ENCODE peak calls at places on chromosomes 6 and 20, in five cellular contexts. One of them, this sample, is unnamed.

GRCh38 chr20:61127311-61128044 is 124.6 kb upstream of the CDH4 start:
- DNase-seq in GM12878: no peak
- DNase-seq in HepG2: no peak
- DNase-seq in SK-N-SH: no peak
- DNase-seq in K562: no peak
- DNase-seq in this sample: no peak

GRCh38 chr6:45650527-45651135 is 272.9 kb upstream of the SUPT3H start:
- DNase-seq in SK-N-SH: no peak
- DNase-seq in K562: no peak
- DNase-seq in HepG2: no peak
- DNase-seq in GM12878: no peak
- DNase-seq in this sample: no peak

GRCh38 chr20:49179368-49180277 is 8.5 kb downstream of the STAU1 start:
- DNase-seq in GM12878: no peak
- DNase-seq in HepG2: peak
- DNase-seq in SK-N-SH: no peak
- DNase-seq in K562: no peak
- DNase-seq in this sample: no peak

GRCh38 chr6:21586760-21587181 is 6.8 kb upstream of the SOX4 start:
- DNase-seq in SK-N-SH: no peak
- DNase-seq in K562: no peak
- DNase-seq in GM12878: no peak
- DNase-seq in HepG2: no peak
- DNase-seq in this sample: no peak

GRCh38 chr6:54886932-54887584 is 40.5 kb downstream of the FAM83B start:
- DNase-seq in HepG2: no peak
- DNase-seq in K562: no peak
- DNase-seq in SK-N-SH: no peak
- DNase-seq in GM12878: no peak
- DNase-seq in this sample: no peak

GRCh38 chr6:161137839-161138544 is 135.9 kb downstream of the AGPAT4 start:
- DNase-seq in GM12878: no peak
- DNase-seq in HepG2: no peak
- DNase-seq in SK-N-SH: no peak
- DNase-seq in K562: no peak
- DNase-seq in this sample: no peak

GRCh38 chr20:50425076-50425475 is 85.1 kb upstream of the PTPN1 start:
- DNase-seq in GM12878: no peak
- DNase-seq in HepG2: peak
- DNase-seq in K562: peak
- DNase-seq in SK-N-SH: peak
- DNase-seq in this sample: peak

GRCh38 chr6:15897063-15897934 is 231.6 kb upstream of the MYLIP start:
- DNase-seq in HepG2: no peak
- DNase-seq in GM12878: no peak
- DNase-seq in SK-N-SH: no peak
- DNase-seq in K562: peak
- DNase-seq in this sample: no peak

GRCh38 chr6:165439928-165440554 is 130.6 kb upstream of the C6orf118 start:
- DNase-seq in SK-N-SH: peak
- DNase-seq in HepG2: peak
- DNase-seq in GM12878: no peak
- DNase-seq in K562: no peak
- DNase-seq in this sample: peak

GRCh38 chr6:8481727-8482126 is 46.4 kb upstream of the SLC35B3 start:
- DNase-seq in K562: peak
- DNase-seq in GM12878: no peak
- DNase-seq in SK-N-SH: no peak
- DNase-seq in HepG2: no peak
- DNase-seq in this sample: peak

GRCh38 chr20:58670097-58670496 is 19.0 kb downstream of the STX16 start:
- DNase-seq in HepG2: no peak
- DNase-seq in SK-N-SH: no peak
- DNase-seq in GM12878: no peak
- DNase-seq in K562: no peak
- DNase-seq in this sample: no peak

GRCh38 chr6:55868910-55869479 is 6.4 kb downstream of the BMP5 start:
- DNase-seq in SK-N-SH: no peak
- DNase-seq in HepG2: no peak
- DNase-seq in GM12878: peak
- DNase-seq in K562: no peak
- DNase-seq in this sample: peak

GRCh38 chr6:1130692-1131091 is 181.2 kb upstream of the FOXQ1 start:
- DNase-seq in SK-N-SH: no peak
- DNase-seq in GM12878: no peak
- DNase-seq in HepG2: no peak
- DNase-seq in K562: no peak
- DNase-seq in this sample: no peak

GRCh38 chr6:1127597-1128288 is 184.2 kb upstream of the FOXQ1 start:
- DNase-seq in HepG2: no peak
- DNase-seq in K562: no peak
- DNase-seq in SK-N-SH: no peak
- DNase-seq in GM12878: no peak
- DNase-seq in this sample: no peak

GRCh38 chr6:1127129-1127528 is 184.8 kb upstream of the FOXQ1 start:
- DNase-seq in GM12878: no peak
- DNase-seq in HepG2: no peak
- DNase-seq in K562: no peak
- DNase-seq in SK-N-SH: no peak
- DNase-seq in this sample: no peak

GRCh38 chr6:1131285-1132079 is 180.4 kb upstream of the FOXQ1 start:
- DNase-seq in GM12878: no peak
- DNase-seq in SK-N-SH: no peak
- DNase-seq in HepG2: peak
- DNase-seq in K562: no peak
- DNase-seq in this sample: no peak

DNA sequence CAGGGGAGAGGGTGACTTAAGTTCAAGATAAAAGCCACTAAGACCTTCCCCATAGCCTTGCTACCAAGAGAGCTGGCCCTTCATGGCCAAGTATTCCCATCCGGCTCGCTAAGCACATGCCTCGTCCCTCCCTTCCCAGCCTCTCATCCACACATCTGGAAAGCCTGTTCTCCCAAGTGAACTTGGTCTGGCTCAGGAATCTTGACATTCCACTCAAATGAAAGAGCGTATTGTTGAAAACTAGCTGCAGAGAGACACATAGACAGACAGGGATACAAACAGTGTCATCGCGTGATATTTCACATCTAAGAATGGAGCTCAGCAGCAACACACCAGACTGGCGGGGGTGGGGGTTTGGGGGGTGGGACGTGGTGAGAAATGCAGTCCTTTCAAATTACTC is 182.8 kb upstream of the FOXQ1 start:
- DNase-seq in K562: no peak
- DNase-seq in HepG2: no peak
- DNase-seq in SK-N-SH: no peak
- DNase-seq in GM12878: no peak
- DNase-seq in this sample: no peak
- TF ChIP-seq FOXM1 in K562: no peak
- TF ChIP-seq FOXM1 in HepG2: no peak
- TF ChIP-seq FOXM1 in SK-N-SH: no peak
- TF ChIP-seq FOXM1 in GM12878: no peak
- TF ChIP-seq FOXM1 in this sample: no peak

GRCh38 chr20:4065405-4065841 is 50.1 kb upstream of the RNF24 start:
- DNase-seq in GM12878: no peak
- DNase-seq in SK-N-SH: no peak
- DNase-seq in K562: no peak
- DNase-seq in HepG2: no peak
- DNase-seq in this sample: no peak

GRCh38 chr20:4068708-4069107 is 53.4 kb upstream of the RNF24 start:
- DNase-seq in SK-N-SH: no peak
- DNase-seq in K562: peak
- DNase-seq in HepG2: no peak
- DNase-seq in GM12878: no peak
- DNase-seq in this sample: no peak

GRCh38 chr20:4066551-4066950 is 51.2 kb upstream of the RNF24 start:
- DNase-seq in SK-N-SH: no peak
- DNase-seq in HepG2: no peak
- DNase-seq in K562: no peak
- DNase-seq in GM12878: no peak
- DNase-seq in this sample: no peak

GRCh38 chr20:4069741-4070140 is 54.4 kb upstream of the RNF24 start:
- DNase-seq in HepG2: no peak
- DNase-seq in GM12878: no peak
- DNase-seq in SK-N-SH: no peak
- DNase-seq in K562: no peak
- DNase-seq in this sample: no peak

DNA sequence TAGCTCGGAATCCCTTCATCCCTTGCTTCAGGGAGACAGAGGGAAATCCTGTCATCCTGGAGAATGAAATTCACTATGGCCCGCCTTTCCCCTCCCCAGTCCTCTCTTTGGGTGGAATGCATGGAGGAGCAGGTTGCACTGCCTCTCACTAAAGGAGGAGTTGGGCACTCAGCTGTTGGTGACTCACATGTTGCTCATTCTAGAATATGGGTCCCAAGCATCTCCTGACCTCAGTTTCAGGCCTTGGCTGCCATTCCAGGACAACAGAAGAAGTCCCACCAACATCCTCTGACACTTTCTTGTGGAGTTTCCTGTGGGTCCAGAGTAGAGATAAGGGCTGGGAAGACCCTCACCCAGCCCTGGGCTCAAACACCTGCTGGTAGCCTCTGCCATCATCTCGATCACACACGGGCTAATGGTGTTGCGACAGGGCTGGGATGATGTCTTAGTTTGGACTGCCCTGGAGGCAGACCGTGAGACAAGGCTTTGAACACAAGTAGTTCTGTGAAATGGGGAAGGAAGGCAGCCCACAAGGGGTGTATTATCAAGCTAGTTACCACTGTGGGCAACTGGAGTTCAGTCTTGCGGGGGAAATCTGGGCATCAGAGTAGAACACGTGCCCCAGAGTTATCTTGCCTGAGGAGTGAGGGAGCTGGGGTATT is 52.4 kb upstream of the RNF24 start:
- DNase-seq in HepG2: no peak
- DNase-seq in SK-N-SH: no peak
- DNase-seq in K562: no peak
- DNase-seq in GM12878: no peak
- DNase-seq in this sample: no peak
- TF ChIP-seq FOXM1 in HepG2: no peak
- TF ChIP-seq FOXM1 in SK-N-SH: no peak
- TF ChIP-seq FOXM1 in K562: no peak
- TF ChIP-seq FOXM1 in GM12878: no peak
- TF ChIP-seq FOXM1 in this sample: no peak

DNA sequence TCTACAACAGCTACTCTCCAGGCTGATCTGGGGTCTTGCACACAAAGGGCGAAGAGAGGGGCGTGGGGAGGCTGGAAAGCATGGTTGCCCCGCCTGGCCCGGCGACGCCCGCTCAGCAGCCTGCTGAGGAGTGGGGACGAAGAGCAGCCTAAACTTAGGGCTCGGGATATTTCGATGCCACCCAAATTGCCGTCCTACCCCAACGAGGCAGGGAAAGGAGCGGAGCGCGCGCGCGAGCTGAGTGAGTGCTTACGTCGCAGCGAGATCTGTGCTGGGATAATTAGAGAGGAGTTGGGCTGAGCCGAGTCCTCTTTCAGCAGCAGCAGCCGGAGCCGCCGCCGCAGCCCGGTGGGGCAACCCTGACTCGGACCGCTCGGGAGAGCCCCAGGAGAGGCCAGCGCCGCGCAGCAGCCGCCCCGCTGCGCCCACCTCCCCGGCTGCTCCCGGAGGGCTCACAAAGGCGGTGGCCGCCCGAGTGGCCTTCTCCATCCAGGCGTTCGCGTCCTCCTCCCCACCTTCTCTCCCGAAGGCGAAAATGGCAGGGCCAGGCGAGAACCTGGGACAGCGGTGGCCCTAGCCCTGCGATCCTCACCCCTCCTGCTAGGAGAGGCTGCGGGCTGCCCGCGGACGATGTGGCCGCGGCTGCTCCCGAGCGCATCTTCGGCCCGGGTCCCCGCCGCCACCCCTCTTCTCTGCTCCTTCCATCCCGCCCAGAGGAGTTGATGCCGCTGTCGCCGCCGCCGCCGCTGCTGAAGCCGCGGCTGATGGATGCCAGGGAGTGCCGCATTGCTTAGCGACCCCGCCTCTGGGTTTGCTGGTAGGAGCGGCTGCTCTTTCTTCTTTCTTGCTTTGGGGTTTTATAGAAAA is at the start of gene CLVS2:
- DNase-seq in GM12878: no peak
- DNase-seq in K562: no peak
- DNase-seq in SK-N-SH: peak
- DNase-seq in HepG2: no peak
- DNase-seq in this sample: peak
- TF ChIP-seq FOXM1 in GM12878: no peak
- TF ChIP-seq FOXM1 in K562: no peak
- TF ChIP-seq FOXM1 in SK-N-SH: no peak
- TF ChIP-seq FOXM1 in HepG2: no peak
- TF ChIP-seq FOXM1 in this sample: no peak

DNA sequence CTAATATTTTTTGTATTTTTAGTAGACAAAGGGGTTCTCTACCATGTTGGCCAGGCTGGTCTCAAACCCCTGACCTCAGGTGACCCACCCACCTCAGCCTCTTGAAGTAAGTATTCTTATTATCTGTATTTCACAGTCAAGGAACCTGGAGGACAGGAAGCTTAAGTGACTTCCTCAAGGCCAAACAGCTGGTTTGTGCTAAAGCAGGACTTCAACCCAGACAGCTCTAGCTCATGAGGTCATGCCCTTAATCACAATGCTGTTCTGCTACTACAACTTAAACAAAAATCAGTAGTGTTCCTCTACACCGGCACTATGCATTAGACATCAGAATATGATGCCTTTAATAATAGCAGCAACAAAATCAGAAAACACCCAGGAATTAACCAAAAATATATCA is 168.9 kb downstream of the ADGB start:
- DNase-seq in GM12878: no peak
- DNase-seq in SK-N-SH: no peak
- DNase-seq in HepG2: no peak
- DNase-seq in K562: no peak
- DNase-seq in this sample: no peak
- TF ChIP-seq FOXM1 in GM12878: no peak
- TF ChIP-seq FOXM1 in SK-N-SH: no peak
- TF ChIP-seq FOXM1 in HepG2: no peak
- TF ChIP-seq FOXM1 in K562: no peak
- TF ChIP-seq FOXM1 in this sample: no peak

GRCh38 chr6:18555750-18556149 is 168.6 kb downstream of the RNF144B start:
- DNase-seq in K562: no peak
- DNase-seq in HepG2: no peak
- DNase-seq in GM12878: no peak
- DNase-seq in SK-N-SH: peak
- DNase-seq in this sample: no peak
- TF ChIP-seq FOXM1 in K562: no peak
- TF ChIP-seq FOXM1 in HepG2: no peak
- TF ChIP-seq FOXM1 in GM12878: no peak
- TF ChIP-seq FOXM1 in SK-N-SH: no peak
- TF ChIP-seq FOXM1 in this sample: no peak

GRCh38 chr20:44688053-44688625 is 27.0 kb upstream of the CCN5 start:
- DNase-seq in SK-N-SH: no peak
- DNase-seq in K562: no peak
- DNase-seq in GM12878: no peak
- DNase-seq in HepG2: no peak
- DNase-seq in this sample: no peak
- TF ChIP-seq FOXM1 in SK-N-SH: no peak
- TF ChIP-seq FOXM1 in K562: no peak
- TF ChIP-seq FOXM1 in GM12878: no peak
- TF ChIP-seq FOXM1 in HepG2: no peak
- TF ChIP-seq FOXM1 in this sample: no peak

This sample was measured in HEK293T.